ENCODE peak calls at places on chromosome 2, in seven cellular contexts. A, Q, U, H, S, I and B are unnamed samples.

GRCh38 chr2:62569907-62570793 is 64.2 kb upstream of the TMEM17 start:
- DNase-seq in U (no peak), H (no peak), S (no peak), A (no peak), Q (no peak), I (peak), B (no peak)

GRCh38 chr2:2744958-2745715 is 414.1 kb upstream of the MYT1L start:
- DNase-seq in A (no peak), H (no peak), I (no peak), Q (no peak), S (no peak), U (no peak), B (no peak)

GRCh38 chr2:160332318-160332717 is 132.2 kb upstream of the ITGB6 start:
- DNase-seq in U (peak), Q (no peak), A (no peak), S (peak), I (no peak), H (peak), B (no peak)

GRCh38 chr2:216620806-216621205 is 12.4 kb upstream of the IGFBP2 start:
- DNase-seq in S (peak), I (no peak), H (no peak), U (no peak), Q (no peak), A (no peak), B (no peak)

GRCh38 chr2:168801961-168802824 is at the start of gene NOSTRIN:
- DNase-seq in A (no peak), S (peak), I (peak), Q (no peak), U (peak), H (no peak), B (no peak)

GRCh38 chr2:237927986-237928385 is 38.8 kb upstream of the UBE2F start:
- DNase-seq in S (no peak), U (no peak), Q (no peak), H (no peak), A (no peak), I (no peak), B (no peak)

GRCh38 chr2:123532126-123532525 is 493.0 kb upstream of the CNTNAP5 start:
- DNase-seq in I (no peak), S (no peak), U (no peak), A (no peak), H (no peak), Q (no peak), B (no peak)

GRCh38 chr2:31078579-31079105 is 59.6 kb downstream of the GALNT14 start:
- DNase-seq in S (no peak), A (no peak), U (no peak), H (no peak), Q (no peak), I (no peak), B (no peak)

GRCh38 chr2:51706220-51706619 is 674.3 kb upstream of the NRXN1 start:
- DNase-seq in I (no peak), S (no peak), A (no peak), H (no peak), U (no peak), Q (no peak), B (no peak)

GRCh38 chr2:12982149-12982584 is 265.4 kb downstream of the TRIB2 start:
- DNase-seq in A (no peak), U (peak), Q (no peak), H (no peak), I (no peak), S (peak), B (no peak)

GRCh38 chr2:62207480-62207879 is 11.6 kb downstream of the B3GNT2 start:
- DNase-seq in S (no peak), Q (no peak), U (no peak), H (no peak), I (no peak), A (no peak), B (no peak)

GRCh38 chr2:101900375-101900774 is 91.4 kb upstream of the IL1R2 start:
- DNase-seq in I (no peak), H (peak), Q (no peak), A (no peak), U (no peak), S (no peak), B (no peak)

GRCh38 chr2:19356545-19357382 is 1.7 kb downstream of the OSR1 start:
- DNase-seq in H (no peak), A (no peak), Q (no peak), S (peak), I (no peak), U (no peak), B (no peak)

GRCh38 chr2:200788129-200788718 is 23.5 kb upstream of the BZW1 start:
- DNase-seq in A (no peak), H (no peak), Q (no peak), S (peak), I (no peak), U (peak), B (no peak)

GRCh38 chr2:168571061-168571460 is 115.0 kb downstream of the CERS6 start:
- DNase-seq in S (peak), U (peak), I (no peak), A (no peak), H (no peak), Q (no peak), B (no peak)

GRCh38 chr2:139617747-139618146 is 837.6 kb upstream of the NXPH2 start:
- DNase-seq in S (no peak), H (no peak), I (no peak), Q (no peak), A (no peak), U (no peak), B (no peak)

GRCh38 chr2:96106991-96107882 is 9.1 kb downstream of the ADRA2B start:
- DNase-seq in U (no peak), Q (no peak), A (no peak), H (no peak), I (no peak), S (no peak), B (no peak)

GRCh38 chr2:240255811-240256703 is 115.6 kb upstream of the OTOS start:
- DNase-seq in A (peak), Q (no peak), U (peak), S (no peak), H (no peak), I (peak), B (no peak)